ENCODE peak calls at places on chromosomes 5 and 9, in four cellular contexts. One of them, this sample, is unnamed.

GRCh38 chr5:112348387-112348786 is 70.7 kb downstream of the EPB41L4A start:
- DNase-seq in K562: no peak
- DNase-seq in GM12878: no peak
- DNase-seq in HepG2: no peak
- DNase-seq in this sample: no peak

GRCh38 chr5:1891391-1891790 is 8.7 kb upstream of the IRX4 start:
- DNase-seq in K562: no peak
- DNase-seq in GM12878: no peak
- DNase-seq in HepG2: no peak
- DNase-seq in this sample: no peak

GRCh38 chr9:116891438-116891837 is 204.3 kb downstream of the TRIM32 start:
- DNase-seq in K562: no peak
- DNase-seq in GM12878: no peak
- DNase-seq in HepG2: no peak
- DNase-seq in this sample: no peak

GRCh38 chr9:118829334-118829733 is 539.9 kb downstream of the BRINP1 start:
- DNase-seq in K562: no peak
- DNase-seq in GM12878: no peak
- DNase-seq in HepG2: no peak
- DNase-seq in this sample: no peak

GRCh38 chr5:110625376-110625999 is 101.0 kb downstream of the TMEM232 start:
- DNase-seq in K562: no peak
- DNase-seq in GM12878: no peak
- DNase-seq in HepG2: peak
- DNase-seq in this sample: no peak

GRCh38 chr5:7881816-7882215 is 12.9 kb downstream of the MTRR start:
- DNase-seq in K562: no peak
- DNase-seq in GM12878: no peak
- DNase-seq in HepG2: no peak
- DNase-seq in this sample: no peak

GRCh38 chr5:14204785-14205321 is 61.7 kb downstream of the TRIO start:
- DNase-seq in K562: no peak
- DNase-seq in GM12878: no peak
- DNase-seq in HepG2: peak
- DNase-seq in this sample: no peak

GRCh38 chr5:125210241-125210947 is 464.0 kb upstream of the ZNF608 start:
- DNase-seq in K562: no peak
- DNase-seq in GM12878: no peak
- DNase-seq in HepG2: no peak
- DNase-seq in this sample: no peak

GRCh38 chr9:7534211-7534935 is 265.2 kb downstream of the DMAC1 start:
- DNase-seq in K562: no peak
- DNase-seq in GM12878: no peak
- DNase-seq in HepG2: no peak
- DNase-seq in this sample: no peak

GRCh38 chr5:56585973-56586740 is 229.2 kb upstream of the MAP3K1 start:
- DNase-seq in K562: peak
- DNase-seq in GM12878: no peak
- DNase-seq in HepG2: no peak
- DNase-seq in this sample: no peak

GRCh38 chr9:101307524-101308213 is 77.1 kb downstream of the BAAT start:
- DNase-seq in K562: no peak
- DNase-seq in GM12878: no peak
- DNase-seq in HepG2: no peak
- DNase-seq in this sample: no peak

GRCh38 chr5:133526368-133526767 is 86.0 kb downstream of the FSTL4 start:
- DNase-seq in K562: peak
- DNase-seq in GM12878: no peak
- DNase-seq in HepG2: no peak
- DNase-seq in this sample: no peak

GRCh38 chr5:165055476-165055875 is 1550.1 kb downstream of the MAT2B start:
- DNase-seq in K562: no peak
- DNase-seq in GM12878: no peak
- DNase-seq in HepG2: no peak
- DNase-seq in this sample: no peak

GRCh38 chr5:121189569-121190305 is 661.9 kb upstream of the FTMT start:
- DNase-seq in K562: peak
- DNase-seq in GM12878: no peak
- DNase-seq in HepG2: no peak
- DNase-seq in this sample: peak

GRCh38 chr5:58022055-58022454 is 437.8 kb downstream of the PLK2 start:
- DNase-seq in K562: no peak
- DNase-seq in GM12878: no peak
- DNase-seq in HepG2: no peak
- DNase-seq in this sample: no peak

GRCh38 chr5:83957188-83957587 is 236.5 kb upstream of the HAPLN1 start:
- DNase-seq in K562: no peak
- DNase-seq in GM12878: no peak
- DNase-seq in HepG2: no peak
- DNase-seq in this sample: no peak

GRCh38 chr5:181215997-181216982 is 6.8 kb upstream of the TRIM41 start:
- DNase-seq in K562: peak
- DNase-seq in GM12878: peak
- DNase-seq in HepG2: no peak
- DNase-seq in this sample: no peak

GRCh38 chr9:112861638-112862555 is 28.8 kb downstream of the SLC46A2 start:
- DNase-seq in K562: peak
- DNase-seq in GM12878: no peak
- DNase-seq in HepG2: no peak
- DNase-seq in this sample: no peak

GRCh38 chr5:73280821-73281746 is 108.1 kb downstream of the TMEM174 start:
- DNase-seq in K562: no peak
- DNase-seq in GM12878: no peak
- DNase-seq in HepG2: no peak
- DNase-seq in this sample: peak

GRCh38 chr5:171445910-171446516 is 26.6 kb downstream of the FGF18 start:
- DNase-seq in K562: no peak
- DNase-seq in GM12878: no peak
- DNase-seq in HepG2: no peak
- DNase-seq in this sample: no peak

GRCh38 chr5:96807099-96807654 is 568 bp downstream of the ERAP1 start:
- DNase-seq in K562: peak
- DNase-seq in GM12878: no peak
- DNase-seq in HepG2: peak
- DNase-seq in this sample: peak

GRCh38 chr9:77183581-77183980 is 6.2 kb downstream of the VPS13A start:
- DNase-seq in K562: no peak
- DNase-seq in GM12878: no peak
- DNase-seq in HepG2: no peak
- DNase-seq in this sample: no peak

GRCh38 chr5:143534764-143535159 is 131.3 kb upstream of the NR3C1 start:
- DNase-seq in K562: no peak
- DNase-seq in GM12878: no peak
- DNase-seq in HepG2: no peak
- DNase-seq in this sample: no peak

GRCh38 chr9:136328011-136328621 is 777 bp downstream of the GPSM1 start:
- DNase-seq in K562: no peak
- DNase-seq in GM12878: no peak
- DNase-seq in HepG2: no peak
- DNase-seq in this sample: no peak

DNA sequence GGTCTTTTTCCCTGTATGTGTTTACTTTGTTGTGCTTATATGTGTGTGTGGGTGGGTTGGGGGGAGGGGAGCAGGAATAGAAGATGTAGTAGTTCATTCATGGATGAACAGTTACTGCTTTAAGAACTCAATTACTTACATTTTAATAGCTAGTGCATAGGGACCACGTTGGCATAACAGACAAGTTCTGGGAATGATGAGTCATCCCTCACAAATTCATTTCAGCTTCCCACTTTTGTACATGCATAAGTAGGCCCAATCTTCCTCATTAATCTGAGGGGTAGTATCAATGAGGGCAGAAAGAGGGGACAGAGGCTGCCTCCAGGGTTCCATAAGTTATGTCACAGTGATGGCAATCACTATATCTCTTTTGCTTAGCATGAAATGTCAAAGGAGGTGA is 36.9 kb downstream of the PRDM6 start:
- DNase-seq in K562: peak
- DNase-seq in GM12878: no peak
- DNase-seq in HepG2: no peak
- DNase-seq in this sample: no peak
- TF ChIP-seq TARDBP in K562: no peak
- TF ChIP-seq TARDBP in GM12878: no peak
- TF ChIP-seq TARDBP in HepG2: no peak
- TF ChIP-seq TARDBP in this sample: no peak

GRCh38 chr9:125744616-125745387 is 2.4 kb upstream of the PBX3 start:
- DNase-seq in K562: no peak
- DNase-seq in GM12878: no peak
- DNase-seq in HepG2: no peak
- DNase-seq in this sample: no peak
- TF ChIP-seq BHLHE40 in K562: no peak
- TF ChIP-seq BHLHE40 in GM12878: no peak
- TF ChIP-seq BHLHE40 in HepG2: no peak
- TF ChIP-seq BHLHE40 in this sample: no peak

GRCh38 chr5:167653645-167654106 is 637.8 kb upstream of the WWC1 start:
- DNase-seq in K562: no peak
- DNase-seq in GM12878: no peak
- DNase-seq in HepG2: no peak
- DNase-seq in this sample: no peak

GRCh38 chr5:167657016-167657415 is 634.4 kb upstream of the WWC1 start:
- DNase-seq in K562: no peak
- DNase-seq in GM12878: no peak
- DNase-seq in HepG2: no peak
- DNase-seq in this sample: no peak

DNA sequence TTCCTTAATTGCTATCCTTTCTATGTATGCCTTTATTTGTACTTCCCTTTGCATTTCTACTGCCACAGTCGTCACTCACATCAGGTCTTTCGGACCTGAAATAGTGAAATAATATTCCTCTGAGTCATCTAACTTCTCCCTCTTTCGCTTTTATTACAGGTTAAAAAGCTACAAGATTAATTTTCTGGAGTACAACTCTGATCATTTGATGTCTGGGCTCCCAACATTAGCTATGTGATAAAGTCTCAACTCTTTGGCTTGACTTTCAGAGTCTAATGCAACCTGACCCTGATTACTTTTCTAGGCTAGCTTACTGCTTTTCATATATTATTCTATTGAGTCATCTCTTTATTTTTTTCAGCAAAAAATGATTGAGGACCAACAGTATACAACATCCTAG is 638.8 kb upstream of the WWC1 start:
- DNase-seq in K562: no peak
- DNase-seq in GM12878: no peak
- DNase-seq in HepG2: no peak
- DNase-seq in this sample: no peak
- TF ChIP-seq SP1 in K562: no peak
- TF ChIP-seq SP1 in GM12878: no peak
- TF ChIP-seq SP1 in HepG2: no peak
- TF ChIP-seq SP1 in this sample: no peak

GRCh38 chr5:18687429-18687828 is 1053.2 kb downstream of the TAF11L14 start:
- DNase-seq in K562: no peak
- DNase-seq in GM12878: no peak
- DNase-seq in HepG2: no peak
- DNase-seq in this sample: no peak
- TF ChIP-seq TARDBP in K562: no peak
- TF ChIP-seq TARDBP in GM12878: no peak
- TF ChIP-seq TARDBP in HepG2: no peak
- TF ChIP-seq TARDBP in this sample: no peak

DNA sequence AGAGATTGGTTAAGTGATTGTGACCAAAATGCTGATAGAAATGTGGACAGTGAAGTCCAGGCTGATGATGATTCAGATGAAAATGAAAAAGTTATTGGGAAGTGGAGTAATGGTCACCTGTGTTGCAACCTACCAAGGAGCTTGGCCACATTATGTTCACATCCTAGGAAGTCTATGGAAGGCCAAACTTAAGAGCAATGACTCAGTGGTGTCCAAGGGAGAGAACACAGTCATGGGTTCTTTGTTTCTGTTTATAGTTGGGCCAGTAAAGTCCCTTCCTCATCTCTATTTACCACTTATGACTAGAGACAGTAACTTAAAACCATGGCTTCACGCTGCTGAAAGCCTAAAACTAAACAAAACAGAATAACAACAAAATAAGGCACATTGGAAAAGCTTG is 555.3 kb upstream of the DAB2 start:
- DNase-seq in K562: no peak
- DNase-seq in GM12878: no peak
- DNase-seq in HepG2: no peak
- DNase-seq in this sample: no peak
- TF ChIP-seq BHLHE40 in K562: no peak
- TF ChIP-seq BHLHE40 in GM12878: no peak
- TF ChIP-seq BHLHE40 in HepG2: no peak
- TF ChIP-seq BHLHE40 in this sample: no peak

DNA sequence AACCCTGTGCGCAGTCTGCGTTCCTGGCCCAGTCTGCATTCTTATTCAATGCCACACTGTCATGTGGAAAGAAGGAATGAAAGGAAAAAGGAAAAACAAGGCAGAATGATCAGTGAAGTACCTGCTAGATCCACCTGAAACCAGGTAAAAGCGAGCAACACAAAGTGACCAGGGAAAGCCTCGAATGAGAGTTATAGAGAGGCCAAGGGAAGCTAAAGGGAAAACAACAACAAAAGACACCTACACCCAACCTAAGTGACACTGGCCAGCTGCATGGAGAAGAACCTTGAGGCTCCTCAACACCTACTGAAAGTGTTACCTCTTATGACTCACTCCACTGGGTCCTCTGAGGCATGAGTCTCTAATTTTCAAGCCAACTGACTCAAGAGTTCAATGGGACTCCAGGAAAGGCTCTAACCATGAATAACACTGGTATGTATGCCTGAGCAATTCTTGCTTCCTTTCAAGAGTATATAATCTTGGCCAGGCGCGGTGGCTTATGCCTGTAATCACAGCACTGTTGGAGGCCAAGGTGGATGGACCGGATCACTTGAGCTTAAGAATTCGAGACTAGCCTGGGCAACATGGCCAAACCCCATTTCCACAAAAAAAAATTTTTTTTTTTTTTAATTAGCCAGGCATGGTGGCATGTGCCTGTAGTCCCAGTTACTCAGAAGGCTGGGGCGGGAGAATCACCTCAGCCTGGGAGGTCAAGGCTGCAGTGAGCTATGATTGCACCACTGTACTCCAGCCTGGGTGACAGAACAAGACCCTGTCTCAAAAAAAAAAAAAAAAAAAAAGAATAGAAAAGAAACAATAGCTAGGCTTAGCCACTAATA is 29.0 kb downstream of the MTMR12 start:
- DNase-seq in K562: no peak
- DNase-seq in GM12878: no peak
- DNase-seq in HepG2: no peak
- DNase-seq in this sample: no peak
- TF ChIP-seq SP1 in K562: no peak
- TF ChIP-seq SP1 in GM12878: no peak
- TF ChIP-seq SP1 in HepG2: no peak
- TF ChIP-seq SP1 in this sample: no peak